ENCODE peak calls at places on chromosome 2, in seven cellular contexts. One of them, this sample, is unnamed.

GRCh38 chr2:220394433-220394832 is 767.0 kb downstream of the SLC4A3 start:
- DNase-seq in MCF 10A: peak
- DNase-seq in nucleus accumbens: no peak
- DNase-seq in hepatic stellate cell: no peak
- DNase-seq in T-helper 1 cell: no peak
- DNase-seq in NCI-H1105 treated with DMSO at 0.1 percent for 48 hours: peak
- DNase-seq in stimulated activated CD8-positive, alpha-beta memory T cell treated with anti-CD3 and anti-CD28 coated beads, Interleukin-2, amount 100 ng/mL, for 1 hour: no peak
- DNase-seq in this sample: no peak

GRCh38 chr2:223633656-223634055 is 31.5 kb upstream of the SCG2 start:
- DNase-seq in MCF 10A: no peak
- DNase-seq in nucleus accumbens: no peak
- DNase-seq in hepatic stellate cell: no peak
- DNase-seq in T-helper 1 cell: no peak
- DNase-seq in NCI-H1105 treated with DMSO at 0.1 percent for 48 hours: no peak
- DNase-seq in stimulated activated CD8-positive, alpha-beta memory T cell treated with anti-CD3 and anti-CD28 coated beads, Interleukin-2, amount 100 ng/mL, for 1 hour: no peak
- DNase-seq in this sample: no peak

GRCh38 chr2:9753665-9754531 is 89.4 kb upstream of the TAF1B start:
- DNase-seq in MCF 10A: peak
- DNase-seq in nucleus accumbens: no peak
- DNase-seq in hepatic stellate cell: no peak
- DNase-seq in T-helper 1 cell: no peak
- DNase-seq in NCI-H1105 treated with DMSO at 0.1 percent for 48 hours: no peak
- DNase-seq in stimulated activated CD8-positive, alpha-beta memory T cell treated with anti-CD3 and anti-CD28 coated beads, Interleukin-2, amount 100 ng/mL, for 1 hour: no peak
- DNase-seq in this sample: peak

GRCh38 chr2:178193823-178194599 is at the start of gene OSBPL6:
- DNase-seq in MCF 10A: peak
- DNase-seq in nucleus accumbens: peak
- DNase-seq in hepatic stellate cell: peak
- DNase-seq in T-helper 1 cell: peak
- DNase-seq in NCI-H1105 treated with DMSO at 0.1 percent for 48 hours: peak
- DNase-seq in stimulated activated CD8-positive, alpha-beta memory T cell treated with anti-CD3 and anti-CD28 coated beads, Interleukin-2, amount 100 ng/mL, for 1 hour: peak
- DNase-seq in this sample: peak

GRCh38 chr2:209577376-209578357 is 153.8 kb downstream of the MAP2 start:
- DNase-seq in MCF 10A: peak
- DNase-seq in nucleus accumbens: no peak
- DNase-seq in hepatic stellate cell: no peak
- DNase-seq in T-helper 1 cell: no peak
- DNase-seq in NCI-H1105 treated with DMSO at 0.1 percent for 48 hours: peak
- DNase-seq in stimulated activated CD8-positive, alpha-beta memory T cell treated with anti-CD3 and anti-CD28 coated beads, Interleukin-2, amount 100 ng/mL, for 1 hour: no peak
- DNase-seq in this sample: peak

GRCh38 chr2:234476766-234477165 is 20.1 kb downstream of the ARL4C start:
- DNase-seq in MCF 10A: no peak
- DNase-seq in nucleus accumbens: no peak
- DNase-seq in hepatic stellate cell: no peak
- DNase-seq in T-helper 1 cell: no peak
- DNase-seq in NCI-H1105 treated with DMSO at 0.1 percent for 48 hours: no peak
- DNase-seq in stimulated activated CD8-positive, alpha-beta memory T cell treated with anti-CD3 and anti-CD28 coated beads, Interleukin-2, amount 100 ng/mL, for 1 hour: no peak
- DNase-seq in this sample: no peak

GRCh38 chr2:189662674-189663226 is 1.5 kb downstream of the ASNSD1 start:
- DNase-seq in MCF 10A: no peak
- DNase-seq in nucleus accumbens: no peak
- DNase-seq in hepatic stellate cell: no peak
- DNase-seq in T-helper 1 cell: no peak
- DNase-seq in NCI-H1105 treated with DMSO at 0.1 percent for 48 hours: no peak
- DNase-seq in stimulated activated CD8-positive, alpha-beta memory T cell treated with anti-CD3 and anti-CD28 coated beads, Interleukin-2, amount 100 ng/mL, for 1 hour: no peak
- DNase-seq in this sample: no peak

GRCh38 chr2:189233527-189233926 is 54.0 kb upstream of the COL5A2 start:
- DNase-seq in MCF 10A: peak
- DNase-seq in nucleus accumbens: no peak
- DNase-seq in hepatic stellate cell: no peak
- DNase-seq in T-helper 1 cell: no peak
- DNase-seq in NCI-H1105 treated with DMSO at 0.1 percent for 48 hours: no peak
- DNase-seq in stimulated activated CD8-positive, alpha-beta memory T cell treated with anti-CD3 and anti-CD28 coated beads, Interleukin-2, amount 100 ng/mL, for 1 hour: no peak
- DNase-seq in this sample: no peak

GRCh38 chr2:25232248-25232825 is 64.0 kb upstream of the POMC start:
- DNase-seq in MCF 10A: no peak
- DNase-seq in nucleus accumbens: no peak
- DNase-seq in hepatic stellate cell: no peak
- DNase-seq in T-helper 1 cell: no peak
- DNase-seq in NCI-H1105 treated with DMSO at 0.1 percent for 48 hours: no peak
- DNase-seq in stimulated activated CD8-positive, alpha-beta memory T cell treated with anti-CD3 and anti-CD28 coated beads, Interleukin-2, amount 100 ng/mL, for 1 hour: no peak
- DNase-seq in this sample: peak

GRCh38 chr2:1516798-1517060 is 103.5 kb downstream of the TPO start:
- DNase-seq in MCF 10A: no peak
- DNase-seq in nucleus accumbens: no peak
- DNase-seq in hepatic stellate cell: no peak
- DNase-seq in T-helper 1 cell: no peak
- DNase-seq in NCI-H1105 treated with DMSO at 0.1 percent for 48 hours: no peak
- DNase-seq in stimulated activated CD8-positive, alpha-beta memory T cell treated with anti-CD3 and anti-CD28 coated beads, Interleukin-2, amount 100 ng/mL, for 1 hour: no peak
- DNase-seq in this sample: no peak

GRCh38 chr2:22486343-22486742 is 898.6 kb upstream of the KLHL29 start:
- DNase-seq in MCF 10A: no peak
- DNase-seq in nucleus accumbens: no peak
- DNase-seq in hepatic stellate cell: no peak
- DNase-seq in T-helper 1 cell: no peak
- DNase-seq in NCI-H1105 treated with DMSO at 0.1 percent for 48 hours: no peak
- DNase-seq in stimulated activated CD8-positive, alpha-beta memory T cell treated with anti-CD3 and anti-CD28 coated beads, Interleukin-2, amount 100 ng/mL, for 1 hour: no peak
- DNase-seq in this sample: no peak

GRCh38 chr2:197237720-197238370 is 72.7 kb downstream of the ANKRD44 start:
- DNase-seq in MCF 10A: no peak
- DNase-seq in nucleus accumbens: no peak
- DNase-seq in hepatic stellate cell: no peak
- DNase-seq in T-helper 1 cell: no peak
- DNase-seq in NCI-H1105 treated with DMSO at 0.1 percent for 48 hours: no peak
- DNase-seq in stimulated activated CD8-positive, alpha-beta memory T cell treated with anti-CD3 and anti-CD28 coated beads, Interleukin-2, amount 100 ng/mL, for 1 hour: no peak
- DNase-seq in this sample: no peak

GRCh38 chr2:195320416-195320973 is 336.5 kb upstream of the SLC39A10 start:
- DNase-seq in MCF 10A: no peak
- DNase-seq in nucleus accumbens: no peak
- DNase-seq in hepatic stellate cell: no peak
- DNase-seq in T-helper 1 cell: no peak
- DNase-seq in NCI-H1105 treated with DMSO at 0.1 percent for 48 hours: no peak
- DNase-seq in stimulated activated CD8-positive, alpha-beta memory T cell treated with anti-CD3 and anti-CD28 coated beads, Interleukin-2, amount 100 ng/mL, for 1 hour: no peak
- DNase-seq in this sample: no peak

GRCh38 chr2:10501521-10501961 is 53.4 kb upstream of the ODC1 start:
- DNase-seq in MCF 10A: no peak
- DNase-seq in nucleus accumbens: no peak
- DNase-seq in hepatic stellate cell: no peak
- DNase-seq in T-helper 1 cell: no peak
- DNase-seq in NCI-H1105 treated with DMSO at 0.1 percent for 48 hours: no peak
- DNase-seq in stimulated activated CD8-positive, alpha-beta memory T cell treated with anti-CD3 and anti-CD28 coated beads, Interleukin-2, amount 100 ng/mL, for 1 hour: no peak
- DNase-seq in this sample: no peak

GRCh38 chr2:114550364-114550763 is 107.9 kb downstream of the DPP10 start:
- DNase-seq in MCF 10A: no peak
- DNase-seq in nucleus accumbens: no peak
- DNase-seq in hepatic stellate cell: no peak
- DNase-seq in T-helper 1 cell: no peak
- DNase-seq in NCI-H1105 treated with DMSO at 0.1 percent for 48 hours: no peak
- DNase-seq in stimulated activated CD8-positive, alpha-beta memory T cell treated with anti-CD3 and anti-CD28 coated beads, Interleukin-2, amount 100 ng/mL, for 1 hour: no peak
- DNase-seq in this sample: no peak

GRCh38 chr2:81658227-81658626 is 1353.7 kb upstream of the LRRTM1 start:
- DNase-seq in MCF 10A: peak
- DNase-seq in nucleus accumbens: peak
- DNase-seq in hepatic stellate cell: no peak
- DNase-seq in T-helper 1 cell: no peak
- DNase-seq in NCI-H1105 treated with DMSO at 0.1 percent for 48 hours: no peak
- DNase-seq in stimulated activated CD8-positive, alpha-beta memory T cell treated with anti-CD3 and anti-CD28 coated beads, Interleukin-2, amount 100 ng/mL, for 1 hour: no peak
- DNase-seq in this sample: no peak

GRCh38 chr2:7736646-7737305 is 819.6 kb downstream of the RNF144A start:
- DNase-seq in MCF 10A: no peak
- DNase-seq in nucleus accumbens: no peak
- DNase-seq in hepatic stellate cell: no peak
- DNase-seq in T-helper 1 cell: no peak
- DNase-seq in NCI-H1105 treated with DMSO at 0.1 percent for 48 hours: peak
- DNase-seq in stimulated activated CD8-positive, alpha-beta memory T cell treated with anti-CD3 and anti-CD28 coated beads, Interleukin-2, amount 100 ng/mL, for 1 hour: no peak
- DNase-seq in this sample: no peak

GRCh38 chr2:229996320-229996719 is 72.4 kb downstream of the SLC16A14 start:
- DNase-seq in MCF 10A: no peak
- DNase-seq in nucleus accumbens: no peak
- DNase-seq in hepatic stellate cell: no peak
- DNase-seq in T-helper 1 cell: no peak
- DNase-seq in NCI-H1105 treated with DMSO at 0.1 percent for 48 hours: no peak
- DNase-seq in stimulated activated CD8-positive, alpha-beta memory T cell treated with anti-CD3 and anti-CD28 coated beads, Interleukin-2, amount 100 ng/mL, for 1 hour: no peak
- DNase-seq in this sample: no peak

GRCh38 chr2:102801858-102802699 is 40.2 kb downstream of the TMEM182 start:
- DNase-seq in MCF 10A: no peak
- DNase-seq in nucleus accumbens: no peak
- DNase-seq in hepatic stellate cell: no peak
- DNase-seq in T-helper 1 cell: no peak
- DNase-seq in NCI-H1105 treated with DMSO at 0.1 percent for 48 hours: no peak
- DNase-seq in stimulated activated CD8-positive, alpha-beta memory T cell treated with anti-CD3 and anti-CD28 coated beads, Interleukin-2, amount 100 ng/mL, for 1 hour: no peak
- DNase-seq in this sample: no peak

This sample was measured in NCI-H1417.